ENCODE peak calls at places on chromosome 19, in four cellular contexts. Q is effector memory CD4-positive, alpha-beta T cell; M is aorta; K is stomach. T is an unnamed sample.

GRCh38 chr19:28522545-28522922 is 690.4 kb downstream of the UQCRFS1 start:
- DNase-seq in Q (no peak), M (no peak), K (no peak), T (no peak)

GRCh38 chr19:661427-662196 is 1.4 kb downstream of the RNF126 start:
- DNase-seq in Q (peak; percentile 61), M (no peak), K (peak; percentile 60), T (peak; percentile 77)

GRCh38 chr19:33905473-33905936 is 108.8 kb downstream of the KCTD15 start:
- DNase-seq in Q (no peak), M (no peak), K (no peak), T (no peak)

GRCh38 chr19:35641515-35642151 is at the start of gene ETV2:
- DNase-seq in Q (peak; percentile 34), M (no peak), K (peak; percentile 30), T (peak; percentile 41)

GRCh38 chr19:53157601-53158000 is 1.3 kb downstream of the ZNF347 start:
- DNase-seq in Q (no peak), M (no peak), K (no peak), T (no peak)

GRCh38 chr19:29837448-29837961 is 25.7 kb downstream of the CCNE1 start:
- DNase-seq in Q (no peak), M (no peak), K (no peak), T (no peak)

GRCh38 chr19:5120321-5120720 is 151.4 kb downstream of the KDM4B start:
- DNase-seq in Q (no peak), M (no peak), K (no peak), T (no peak)

GRCh38 chr19:47122359-47123335 is 8.0 kb upstream of the SAE1 start:
- DNase-seq in Q (no peak), M (no peak), K (no peak), T (no peak)

GRCh38 chr19:38669532-38669931 is 22.1 kb downstream of the ACTN4 start:
- DNase-seq in Q (no peak), M (peak; percentile 50), K (no peak), T (peak; percentile 69)

GRCh38 chr19:8468761-8469458 is 24.1 kb downstream of the HNRNPM start:
- DNase-seq in Q (no peak), M (no peak), K (no peak), T (no peak)

GRCh38 chr19:48290341-48290922 is 20.6 kb downstream of the ZNF114 start:
- DNase-seq in Q (no peak), M (peak; percentile 62), K (no peak), T (no peak)

GRCh38 chr19:49758292-49758691 is 4.8 kb downstream of the TSKS start:
- DNase-seq in Q (no peak), M (no peak), K (no peak), T (no peak)

GRCh38 chr19:42024622-42025111 is 30.6 kb upstream of the ATP1A3 start:
- DNase-seq in Q (no peak), M (peak; percentile 63), K (no peak), T (no peak)

GRCh38 chr19:11736696-11737095 is 2.0 kb downstream of the ZNF823 start:
- DNase-seq in Q (no peak), M (peak; percentile 76), K (no peak), T (no peak)

GRCh38 chr19:32498641-32499200 is 82.3 kb upstream of the PDCD5 start:
- DNase-seq in Q (no peak), M (no peak), K (no peak), T (peak; percentile 8)

GRCh38 chr19:22144394-22144793 is 52.4 kb downstream of the ZNF676 start:
- DNase-seq in Q (no peak), M (no peak), K (no peak), T (no peak)

GRCh38 chr19:49389406-49389805 is 1.4 kb downstream of the KASH5 start:
- DNase-seq in Q (no peak), M (no peak), K (no peak), T (no peak)

GRCh38 chr19:49447485-49448431 is 3.9 kb downstream of the PIH1D1 start:
- DNase-seq in Q (no peak), M (peak; percentile 58), K (no peak), T (no peak)

GRCh38 chr19:2077833-2078619 is 18.1 kb downstream of the MOB3A start:
- DNase-seq in Q (no peak), M (no peak), K (no peak), T (no peak)
- H3K4me1 ChIP-seq in Q (peaks cover 32% of the 10 kb centered on the region), M (no peaks in the 10 kb centered on the region), K (no peaks in the 10 kb centered on the region), T (peaks cover 53% of the 10 kb centered on the region)

DNA sequence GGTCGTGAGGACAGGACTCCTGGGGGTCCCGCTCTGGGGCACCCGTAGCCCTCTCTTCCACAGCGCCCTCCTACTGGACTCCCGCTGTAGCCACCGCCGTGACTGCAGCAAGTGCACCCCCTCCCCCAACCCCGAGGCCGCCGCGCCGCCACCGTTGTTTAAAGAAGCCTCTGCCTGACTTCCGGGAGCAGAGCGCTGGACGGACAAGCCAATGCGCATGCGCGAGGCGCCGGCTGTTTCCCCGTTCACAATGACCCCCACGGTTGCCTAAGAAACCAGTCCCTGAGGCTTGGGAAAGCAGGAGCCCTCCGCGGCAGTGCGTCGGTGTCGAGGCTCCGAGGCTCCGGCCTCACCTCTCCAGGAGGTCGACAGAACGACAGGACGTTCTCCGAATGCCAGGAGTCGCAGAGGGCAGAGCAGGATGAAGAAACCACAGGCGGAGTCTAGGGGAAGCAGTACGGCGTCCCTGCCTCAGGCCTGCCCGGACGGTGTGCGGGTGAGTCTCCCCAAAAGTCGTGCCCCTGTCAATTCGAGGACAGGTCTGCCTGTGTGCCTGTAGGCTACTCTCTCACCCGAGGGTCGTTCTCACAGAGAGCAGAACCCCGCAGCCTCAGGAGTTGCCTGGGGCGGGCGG is 70.5 kb upstream of the ZNF420 start:
- DNase-seq in Q (peak; percentile 6), M (peak; percentile 58), K (peak; percentile 27), T (peak; percentile 37)
- H3K4me3 ChIP-seq in Q (peak overlapping the region; percentile 34), M (peak overlapping the region; percentile 5), K (peak overlapping the region; percentile 41), T (peak overlapping the region; percentile 26)

DNA sequence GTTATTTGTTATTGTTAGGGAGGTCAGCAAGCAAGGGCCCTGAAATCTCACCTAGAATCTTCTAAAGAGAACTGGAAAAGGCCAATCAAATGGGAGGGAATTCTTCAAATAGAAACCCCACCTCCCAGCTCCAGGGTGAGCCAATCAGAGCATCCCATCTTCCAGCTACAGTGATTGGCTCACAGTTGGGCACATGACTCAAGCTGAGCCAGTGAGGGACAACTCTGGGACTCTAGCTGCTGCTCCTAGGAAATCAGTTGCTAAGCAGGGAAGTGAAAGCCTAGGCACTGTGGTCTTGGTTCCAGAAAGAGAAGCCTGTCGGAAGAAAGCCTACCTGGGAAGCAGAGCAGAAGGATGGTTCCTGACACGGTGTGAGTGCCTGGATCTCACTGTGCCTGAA is 13.4 kb downstream of the TM6SF2 start:
- DNase-seq in Q (no peak), M (no peak), K (no peak), T (no peak)
- H3K4me1 ChIP-seq in Q (peaks cover 12% of the 10 kb centered on the region), M (no peaks in the 10 kb centered on the region), K (peaks cover 6% of the 10 kb centered on the region), T (peaks cover 11% of the 10 kb centered on the region)

GRCh38 chr19:6772028-6772865 is at the start of gene VAV1:
- DNase-seq in Q (peak; percentile 74), M (peak; percentile 86), K (peak; percentile 63), T (peak; percentile 92)
- H3K4me3 ChIP-seq in Q (peak within 1 kb of the TSS; percentile 90), M (no peak within 1 kb of the TSS), K (peak within 1 kb of the TSS; percentile 42), T (peak within 1 kb of the TSS; percentile 81)

T was measured in CD4-positive, CD25-positive, alpha-beta regulatory T cell.